ENCODE peak calls at places on chromosomes 2 and 18, in nine cellular contexts. One of them, this sample, is unnamed.

GRCh38 chr2:191462370-191462769 is 215.6 kb upstream of the NABP1 start:
- DNase-seq in sigmoid colon: no peak
- DNase-seq in A549: no peak
- DNase-seq in tibial nerve: no peak
- DNase-seq in transverse colon: peak; percentile 12
- DNase-seq in stomach: peak; percentile 78
- DNase-seq in ovary: no peak
- DNase-seq in H1: no peak
- DNase-seq in HepG2: no peak
- DNase-seq in this sample: no peak

GRCh38 chr2:120978359-120979050 is 242.8 kb downstream of the GLI2 start:
- DNase-seq in A549: peak; percentile 74
- DNase-seq in sigmoid colon: no peak
- DNase-seq in tibial nerve: no peak
- DNase-seq in HepG2: no peak
- DNase-seq in stomach: no peak
- DNase-seq in H1: no peak
- DNase-seq in transverse colon: no peak
- DNase-seq in ovary: no peak
- DNase-seq in this sample: no peak

GRCh38 chr18:9627642-9628041 is 13.3 kb upstream of the PPP4R1 start:
- DNase-seq in stomach: no peak
- DNase-seq in tibial nerve: no peak
- DNase-seq in H1: no peak
- DNase-seq in A549: no peak
- DNase-seq in HepG2: no peak
- DNase-seq in transverse colon: no peak
- DNase-seq in ovary: no peak
- DNase-seq in sigmoid colon: no peak
- DNase-seq in this sample: peak; percentile 42

GRCh38 chr2:161166538-161167409 is 6.5 kb downstream of the TANK start:
- DNase-seq in transverse colon: no peak
- DNase-seq in HepG2: peak; percentile 74
- DNase-seq in H1: no peak
- DNase-seq in ovary: no peak
- DNase-seq in tibial nerve: no peak
- DNase-seq in A549: no peak
- DNase-seq in stomach: no peak
- DNase-seq in sigmoid colon: no peak
- DNase-seq in this sample: no peak

GRCh38 chr2:86229221-86229620 is 30.0 kb downstream of the MRPL35 start:
- DNase-seq in H1: no peak
- DNase-seq in ovary: no peak
- DNase-seq in tibial nerve: no peak
- DNase-seq in HepG2: no peak
- DNase-seq in stomach: no peak
- DNase-seq in transverse colon: no peak
- DNase-seq in A549: no peak
- DNase-seq in sigmoid colon: no peak
- DNase-seq in this sample: no peak

GRCh38 chr2:145846986-145847385 is 1327.1 kb upstream of the ZEB2 start:
- DNase-seq in H1: no peak
- DNase-seq in A549: no peak
- DNase-seq in HepG2: no peak
- DNase-seq in ovary: no peak
- DNase-seq in tibial nerve: no peak
- DNase-seq in sigmoid colon: no peak
- DNase-seq in stomach: no peak
- DNase-seq in transverse colon: no peak
- DNase-seq in this sample: no peak

GRCh38 chr2:233235977-233236376 is 15.5 kb upstream of the ATG16L1 start:
- DNase-seq in stomach: no peak
- DNase-seq in transverse colon: no peak
- DNase-seq in ovary: no peak
- DNase-seq in H1: no peak
- DNase-seq in A549: no peak
- DNase-seq in HepG2: peak; percentile 38
- DNase-seq in tibial nerve: no peak
- DNase-seq in sigmoid colon: no peak
- DNase-seq in this sample: no peak

GRCh38 chr2:62292190-62292589 is 96.3 kb downstream of the B3GNT2 start:
- DNase-seq in stomach: peak; percentile 60
- DNase-seq in ovary: no peak
- DNase-seq in transverse colon: peak; percentile 21
- DNase-seq in sigmoid colon: no peak
- DNase-seq in H1: no peak
- DNase-seq in HepG2: peak; percentile 66
- DNase-seq in A549: no peak
- DNase-seq in tibial nerve: peak; percentile 32
- DNase-seq in this sample: no peak

GRCh38 chr2:60707750-60708371 is 48.2 kb upstream of the PAPOLG start:
- DNase-seq in HepG2: peak; percentile 49
- DNase-seq in ovary: no peak
- DNase-seq in A549: peak; percentile 47
- DNase-seq in transverse colon: no peak
- DNase-seq in H1: no peak
- DNase-seq in sigmoid colon: no peak
- DNase-seq in stomach: no peak
- DNase-seq in tibial nerve: no peak
- DNase-seq in this sample: no peak

GRCh38 chr2:20381457-20381856 is 30.8 kb upstream of the PUM2 start:
- DNase-seq in A549: no peak
- DNase-seq in tibial nerve: peak; percentile 43
- DNase-seq in HepG2: peak; percentile 59
- DNase-seq in ovary: no peak
- DNase-seq in stomach: peak; percentile 28
- DNase-seq in sigmoid colon: peak; percentile 74
- DNase-seq in H1: peak; percentile 31
- DNase-seq in transverse colon: peak; percentile 34
- DNase-seq in this sample: no peak

GRCh38 chr2:229409751-229410181 is 138.7 kb upstream of the PID1 start:
- DNase-seq in ovary: no peak
- DNase-seq in transverse colon: no peak
- DNase-seq in H1: no peak
- DNase-seq in tibial nerve: no peak
- DNase-seq in sigmoid colon: no peak
- DNase-seq in stomach: no peak
- DNase-seq in A549: no peak
- DNase-seq in HepG2: no peak
- DNase-seq in this sample: no peak
- TF ChIP-seq EP300 in ovary: no peak
- TF ChIP-seq EP300 in transverse colon: no peak
- TF ChIP-seq EP300 in H1: no peak
- TF ChIP-seq EP300 in tibial nerve: no peak
- TF ChIP-seq EP300 in sigmoid colon: no peak
- TF ChIP-seq EP300 in stomach: no peak
- TF ChIP-seq EP300 in A549: no peak
- TF ChIP-seq EP300 in HepG2: no peak
- TF ChIP-seq EP300 in this sample: no peak

DNA sequence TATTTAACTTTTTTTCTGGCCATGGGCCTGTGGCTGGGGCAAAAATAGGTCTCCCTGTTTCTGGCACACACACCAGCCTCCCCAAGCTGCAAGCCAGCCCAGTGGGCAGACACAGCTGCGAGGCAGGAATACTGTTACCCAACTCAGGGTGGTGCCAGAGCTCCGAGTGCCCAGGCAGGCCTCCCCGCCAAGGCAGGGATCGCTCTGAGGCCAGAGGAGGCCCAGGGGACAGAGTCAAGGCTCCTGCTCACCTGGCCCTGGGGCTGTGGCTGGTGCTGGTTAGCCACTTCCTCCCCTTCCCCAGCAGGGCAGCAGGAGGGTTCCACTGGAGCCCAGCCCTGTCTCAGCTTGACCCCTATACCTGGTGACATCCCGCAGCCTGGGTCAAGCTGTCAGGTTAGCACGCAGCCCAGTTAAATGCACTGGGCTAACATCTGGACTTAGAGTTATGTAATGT is 67.1 kb upstream of the EPAS1 start:
- DNase-seq in H1: peak; percentile 15
- DNase-seq in HepG2: peak; percentile 24
- DNase-seq in transverse colon: no peak
- DNase-seq in A549: peak; percentile 84
- DNase-seq in tibial nerve: no peak
- DNase-seq in ovary: no peak
- DNase-seq in sigmoid colon: no peak
- DNase-seq in stomach: no peak
- DNase-seq in this sample: no peak
- TF ChIP-seq CTCF in H1: peak; percentile 47
- TF ChIP-seq CTCF in HepG2: peak; percentile 73
- TF ChIP-seq CTCF in transverse colon: no peak
- TF ChIP-seq CTCF in A549: peak; percentile 63
- TF ChIP-seq CTCF in tibial nerve: peak; percentile 12
- TF ChIP-seq CTCF in ovary: no peak
- TF ChIP-seq CTCF in sigmoid colon: no peak
- TF ChIP-seq CTCF in stomach: no peak
- TF ChIP-seq CTCF in this sample: no peak

GRCh38 chr2:37281916-37282315 is 42.7 kb downstream of the PRKD3 start:
- DNase-seq in transverse colon: no peak
- DNase-seq in HepG2: no peak
- DNase-seq in A549: no peak
- DNase-seq in stomach: no peak
- DNase-seq in ovary: no peak
- DNase-seq in sigmoid colon: no peak
- DNase-seq in H1: no peak
- DNase-seq in tibial nerve: no peak
- DNase-seq in this sample: no peak

GRCh38 chr2:37287966-37288365 is 36.7 kb downstream of the PRKD3 start:
- DNase-seq in sigmoid colon: no peak
- DNase-seq in H1: no peak
- DNase-seq in tibial nerve: no peak
- DNase-seq in ovary: no peak
- DNase-seq in HepG2: peak; percentile 21
- DNase-seq in A549: peak; percentile 40
- DNase-seq in stomach: no peak
- DNase-seq in transverse colon: no peak
- DNase-seq in this sample: no peak

GRCh38 chr2:37282746-37283145 is 41.9 kb downstream of the PRKD3 start:
- DNase-seq in ovary: no peak
- DNase-seq in transverse colon: no peak
- DNase-seq in sigmoid colon: no peak
- DNase-seq in H1: no peak
- DNase-seq in stomach: no peak
- DNase-seq in A549: no peak
- DNase-seq in HepG2: no peak
- DNase-seq in tibial nerve: no peak
- DNase-seq in this sample: no peak

GRCh38 chr2:37284386-37284785 is 40.2 kb downstream of the PRKD3 start:
- DNase-seq in sigmoid colon: no peak
- DNase-seq in tibial nerve: no peak
- DNase-seq in transverse colon: no peak
- DNase-seq in stomach: no peak
- DNase-seq in A549: no peak
- DNase-seq in ovary: no peak
- DNase-seq in H1: no peak
- DNase-seq in HepG2: no peak
- DNase-seq in this sample: no peak

DNA sequence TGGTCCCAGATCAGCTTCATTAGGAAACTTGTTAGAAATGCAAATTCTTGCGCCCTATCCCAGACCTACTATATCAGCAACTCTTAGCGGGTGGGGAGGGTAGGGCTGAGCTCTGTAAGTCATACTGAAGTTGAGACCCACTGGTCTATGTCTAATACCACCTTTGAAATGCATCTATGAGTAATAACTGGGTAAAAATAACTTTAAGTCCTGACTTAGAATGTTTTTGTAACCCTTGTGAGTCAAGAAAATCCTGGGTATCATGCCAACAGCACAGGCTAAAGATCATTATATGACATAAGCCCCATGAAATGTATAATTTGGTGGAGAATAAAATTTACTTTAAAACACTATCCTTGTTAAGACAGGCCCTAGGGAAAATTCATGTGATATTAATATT is 41.4 kb downstream of the PRKD3 start:
- DNase-seq in sigmoid colon: no peak
- DNase-seq in A549: no peak
- DNase-seq in transverse colon: no peak
- DNase-seq in ovary: no peak
- DNase-seq in HepG2: no peak
- DNase-seq in tibial nerve: no peak
- DNase-seq in stomach: no peak
- DNase-seq in H1: no peak
- DNase-seq in this sample: no peak
- TF ChIP-seq EP300 in sigmoid colon: no peak
- TF ChIP-seq EP300 in A549: no peak
- TF ChIP-seq EP300 in transverse colon: no peak
- TF ChIP-seq EP300 in ovary: no peak
- TF ChIP-seq EP300 in HepG2: no peak
- TF ChIP-seq EP300 in tibial nerve: no peak
- TF ChIP-seq EP300 in stomach: no peak
- TF ChIP-seq EP300 in H1: no peak
- TF ChIP-seq EP300 in this sample: no peak

GRCh38 chr18:67281746-67282145 is 234.8 kb downstream of the DSEL start:
- DNase-seq in ovary: no peak
- DNase-seq in tibial nerve: no peak
- DNase-seq in stomach: no peak
- DNase-seq in HepG2: no peak
- DNase-seq in A549: no peak
- DNase-seq in H1: no peak
- DNase-seq in transverse colon: no peak
- DNase-seq in sigmoid colon: no peak
- DNase-seq in this sample: no peak
- TF ChIP-seq CTCF in ovary: no peak
- TF ChIP-seq CTCF in tibial nerve: no peak
- TF ChIP-seq CTCF in stomach: no peak
- TF ChIP-seq CTCF in HepG2: no peak
- TF ChIP-seq CTCF in A549: no peak
- TF ChIP-seq CTCF in H1: no peak
- TF ChIP-seq CTCF in transverse colon: no peak
- TF ChIP-seq CTCF in sigmoid colon: no peak
- TF ChIP-seq CTCF in this sample: no peak

GRCh38 chr2:108194409-108195132 is 45.2 kb upstream of the SULT1C3 start:
- DNase-seq in H1: no peak
- DNase-seq in tibial nerve: no peak
- DNase-seq in transverse colon: no peak
- DNase-seq in sigmoid colon: no peak
- DNase-seq in ovary: no peak
- DNase-seq in stomach: no peak
- DNase-seq in A549: peak; percentile 29
- DNase-seq in HepG2: no peak
- DNase-seq in this sample: no peak

GRCh38 chr2:108189316-108189715 is 50.5 kb upstream of the SULT1C3 start:
- DNase-seq in HepG2: no peak
- DNase-seq in tibial nerve: no peak
- DNase-seq in stomach: no peak
- DNase-seq in A549: peak; percentile 28
- DNase-seq in sigmoid colon: no peak
- DNase-seq in transverse colon: no peak
- DNase-seq in H1: no peak
- DNase-seq in ovary: no peak
- DNase-seq in this sample: no peak

GRCh38 chr2:108195133-108195439 is 44.7 kb upstream of the SULT1C3 start:
- DNase-seq in transverse colon: no peak
- DNase-seq in sigmoid colon: no peak
- DNase-seq in HepG2: no peak
- DNase-seq in tibial nerve: no peak
- DNase-seq in A549: no peak
- DNase-seq in H1: no peak
- DNase-seq in stomach: no peak
- DNase-seq in ovary: no peak
- DNase-seq in this sample: no peak

GRCh38 chr2:108193251-108193650 is 46.5 kb upstream of the SULT1C3 start:
- DNase-seq in HepG2: peak; percentile 66
- DNase-seq in tibial nerve: no peak
- DNase-seq in A549: peak; percentile 68
- DNase-seq in H1: no peak
- DNase-seq in sigmoid colon: no peak
- DNase-seq in stomach: no peak
- DNase-seq in transverse colon: no peak
- DNase-seq in ovary: no peak
- DNase-seq in this sample: no peak
- TF ChIP-seq EP300 in HepG2: no peak
- TF ChIP-seq EP300 in tibial nerve: no peak
- TF ChIP-seq EP300 in A549: no peak
- TF ChIP-seq EP300 in H1: no peak
- TF ChIP-seq EP300 in sigmoid colon: no peak
- TF ChIP-seq EP300 in stomach: no peak
- TF ChIP-seq EP300 in transverse colon: no peak
- TF ChIP-seq EP300 in ovary: no peak
- TF ChIP-seq EP300 in this sample: no peak